ENCODE peak calls at places on chromosomes 13 and 19, in four cellular contexts. R is uterus, O is right cardiac atrium, P is body of pancreas. L is an unnamed sample. For H3K4me1 and H3K27me3, the result is how much of the 10 kb centered on the place peaks cover.

GRCh38 chr19:18650048-18650435 is 13.2 kb downstream of the KLHL26 start:
- DNase-seq in R (peak), O (peak), P (peak), L (peak)

GRCh38 chr13:75416327-75417005 is 65.5 kb downstream of the TBC1D4 start:
- DNase-seq in O (no peak), P (no peak), R (no peak), L (no peak)

GRCh38 chr19:46337487-46337886 is 9.4 kb upstream of the PPP5C start:
- DNase-seq in R (no peak), P (no peak), O (no peak), L (no peak)

GRCh38 chr13:19169991-19170390 is 11.6 kb downstream of the TUBA3C start:
- DNase-seq in O (no peak), P (no peak), R (no peak), L (no peak)

GRCh38 chr19:16702123-16702522 is 17.5 kb upstream of the NWD1 start:
- DNase-seq in R (no peak), O (peak), P (peak), L (peak)

GRCh38 chr19:46812898-46813569 is 24.6 kb upstream of the SLC1A5 start:
- DNase-seq in P (no peak), R (no peak), O (peak), L (peak)

GRCh38 chr13:101346942-101347728 is 69.2 kb downstream of the NALCN start:
- DNase-seq in R (no peak), P (no peak), O (no peak), L (no peak)

GRCh38 chr13:20197361-20197834 is 4.7 kb upstream of the GJB2 start:
- DNase-seq in P (peak), O (no peak), R (no peak), L (no peak)

GRCh38 chr19:18439025-18439909 is 1.3 kb upstream of the ISYNA1 start:
- DNase-seq in R (peak), P (peak), O (peak), L (no peak)

GRCh38 chr13:87147076-87147475 is 524.1 kb upstream of the SLITRK5 start:
- DNase-seq in P (no peak), O (no peak), R (no peak), L (no peak)

GRCh38 chr13:29847501-29847983 is 2.9 kb downstream of the UBL3 start:
- DNase-seq in O (no peak), P (peak), R (peak), L (no peak)

DNA sequence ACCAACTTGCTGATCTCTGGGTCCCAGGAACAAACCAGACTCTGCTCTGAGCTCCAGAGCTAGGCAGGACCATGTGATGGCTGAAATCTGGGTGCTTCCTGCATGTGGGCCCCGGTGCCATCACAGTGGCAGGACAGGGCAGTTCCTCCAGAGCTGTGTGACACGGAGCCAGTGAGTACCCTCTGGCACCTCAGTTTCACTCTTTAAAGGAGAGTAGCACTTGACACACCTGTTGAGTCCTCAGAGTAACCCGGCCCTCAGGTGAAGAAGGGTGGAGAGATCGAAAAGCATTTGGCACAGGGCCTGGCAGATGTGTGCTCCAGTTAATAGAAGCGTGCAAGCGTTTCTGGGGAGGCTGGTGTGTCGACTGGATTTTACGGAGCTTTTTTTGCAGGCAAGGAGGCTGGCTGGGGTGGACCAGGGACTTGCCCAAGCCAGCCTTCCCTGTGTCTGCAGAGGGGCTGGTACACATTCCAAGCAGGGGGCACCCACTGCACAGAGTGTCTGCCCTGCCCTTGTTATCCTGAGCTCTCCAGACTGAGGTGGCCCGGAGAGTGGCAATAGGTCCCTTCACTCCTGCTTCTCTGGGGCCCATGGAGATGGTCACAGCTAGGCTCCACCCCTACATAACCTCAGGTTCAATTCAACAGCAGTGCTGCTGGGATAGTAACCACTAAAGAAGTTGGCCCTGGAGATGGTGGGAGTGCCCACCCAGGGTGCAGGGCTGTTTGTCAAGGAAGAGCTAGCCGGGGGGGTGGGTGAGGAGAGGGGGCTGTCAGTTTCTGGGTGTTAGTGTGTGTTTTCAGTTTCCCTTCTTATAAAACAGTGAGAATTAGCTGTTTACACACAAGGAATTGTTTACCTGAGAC is 8.3 kb downstream of the RPS19 start:
- DNase-seq in O (peak), P (no peak), R (no peak), L (no peak)
- H3K4me1 ChIP-seq in O (under half), P (under half), R (under half), L (under half)

GRCh38 chr19:41687419-41687818 is 651 bp downstream of the CEACAM7 start:
- DNase-seq in O (no peak), P (no peak), R (no peak), L (no peak)
- H3K27me3 ChIP-seq in O (under half), P (under half), R (under half), L (under half)

GRCh38 chr19:42066075-42066754 is 3.8 kb downstream of the GRIK5 start:
- DNase-seq in O (no peak), P (no peak), R (no peak), L (no peak)

GRCh38 chr19:42064432-42064831 is 5.6 kb downstream of the GRIK5 start:
- DNase-seq in R (no peak), O (no peak), P (no peak), L (no peak)

GRCh38 chr19:42067315-42067888 is 2.6 kb downstream of the GRIK5 start:
- DNase-seq in P (no peak), R (no peak), O (no peak), L (no peak)

GRCh38 chr19:42065051-42065450 is 5.0 kb downstream of the GRIK5 start:
- DNase-seq in O (no peak), R (no peak), P (no peak), L (no peak)

GRCh38 chr19:42065511-42065910 is 4.5 kb downstream of the GRIK5 start:
- DNase-seq in P (no peak), R (no peak), O (no peak), L (no peak)
- H3K4me1 ChIP-seq in P (under half), R (under half), O (under half), L (under half)

DNA sequence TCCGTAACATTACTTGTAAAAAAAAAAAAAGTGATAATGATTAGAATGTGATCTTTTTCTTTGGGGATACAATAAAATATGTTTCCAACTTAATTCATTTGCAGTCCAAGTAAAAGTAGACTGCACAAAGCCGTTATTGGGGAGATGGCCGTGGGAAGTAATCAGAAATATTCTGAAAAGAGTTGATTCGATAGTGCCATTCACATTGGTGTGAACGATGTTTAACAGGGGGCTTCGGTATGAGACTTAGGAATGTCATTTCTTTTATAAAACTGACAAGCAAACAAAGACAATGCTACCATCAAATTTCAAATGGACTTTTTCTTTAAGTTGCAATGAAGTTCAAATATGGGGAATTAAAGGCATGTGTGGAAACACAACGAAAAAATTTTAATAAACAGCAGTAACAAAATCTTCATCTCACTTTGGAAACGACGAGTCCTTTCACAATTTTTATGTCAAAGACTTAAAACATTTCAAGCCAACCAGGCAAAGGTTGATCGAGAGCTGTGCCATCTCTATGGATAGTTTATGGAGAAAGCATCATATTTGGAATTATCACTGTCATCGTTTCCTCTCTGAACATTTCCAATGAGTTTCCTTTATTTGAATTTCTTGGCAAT is 1.7 kb upstream of the ZIC5 start:
- DNase-seq in R (no peak), O (no peak), P (no peak), L (no peak)
- H3K27me3 ChIP-seq in R (half or more), O (under half), P (under half), L (half or more)

GRCh38 chr19:40282209-40282580 is 3.0 kb downstream of the AKT2 start:
- DNase-seq in R (no peak), O (peak), P (no peak), L (no peak)

GRCh38 chr19:40281381-40282208 is 3.5 kb downstream of the AKT2 start:
- DNase-seq in P (no peak), R (no peak), O (peak), L (no peak)

GRCh38 chr19:40284251-40284500 is 969 bp downstream of the AKT2 start:
- DNase-seq in O (no peak), R (no peak), P (no peak), L (no peak)

GRCh38 chr19:40283414-40284250 is 1.5 kb downstream of the AKT2 start:
- DNase-seq in R (no peak), P (peak), O (peak), L (no peak)

GRCh38 chr19:40282920-40283319 is 2.2 kb downstream of the AKT2 start:
- DNase-seq in R (no peak), P (no peak), O (peak), L (no peak)
- H3K4me1 ChIP-seq in R (under half), P (half or more), O (under half), L (half or more)

GRCh38 chr19:6707658-6708018 is 12.8 kb downstream of the C3 start:
- DNase-seq in P (no peak), O (no peak), R (no peak), L (no peak)
- H3K27me3 ChIP-seq in P (under half), O (under half), R (under half), L (under half)